ENCODE peak calls at places on chromosomes 7 and 10, in six cellular contexts. Y is sigmoid colon, H is heart left ventricle, L is GM23248, C is neuronal stem cell, G is hepatocyte. A is an unnamed sample. For H3K9me3, the result is how much of the 10 kb centered on the place peaks cover.

GRCh38 chr7:129066290-129067131 is 11.6 kb upstream of the TNPO3 start:
- DNase-seq in G (peak), L (peak), Y (no peak), H (no peak), C (no peak), A (no peak)

GRCh38 chr10:59971915-59972314 is 65.6 kb upstream of the CCDC6 start:
- DNase-seq in L (no peak), H (no peak), C (no peak), Y (no peak), G (peak), A (no peak)

GRCh38 chr10:96565774-96566173 is 21.0 kb downstream of the TM9SF3 start:
- DNase-seq in H (no peak), L (peak), Y (no peak), C (no peak), G (no peak), A (no peak)

GRCh38 chr7:76509931-76510877 is at the start of gene UPK3B:
- DNase-seq in L (peak), H (no peak), C (no peak), G (peak), Y (peak), A (no peak)

GRCh38 chr7:37665352-37666022 is 18.1 kb upstream of the GPR141 start:
- DNase-seq in Y (no peak), L (no peak), G (no peak), H (no peak), C (no peak), A (no peak)

GRCh38 chr10:58180633-58181032 is 87.1 kb downstream of the IPMK start:
- DNase-seq in L (peak), Y (no peak), C (no peak), G (no peak), H (no peak), A (no peak)

GRCh38 chr10:61835069-61835908 is 66.2 kb upstream of the ARID5B start:
- DNase-seq in C (no peak), G (peak), L (peak), Y (no peak), H (no peak), A (no peak)

GRCh38 chr10:5563237-5563961 is 38.6 kb downstream of the CALML3 start:
- DNase-seq in H (no peak), Y (peak), G (no peak), C (no peak), L (peak), A (no peak)

GRCh38 chr10:96721207-96721572 is 876 bp upstream of the PIK3AP1 start:
- DNase-seq in Y (no peak), L (no peak), H (no peak), C (no peak), G (no peak), A (no peak)

GRCh38 chr10:78905015-78905939 is 163.5 kb upstream of the ZMIZ1 start:
- DNase-seq in L (no peak), G (no peak), H (no peak), C (no peak), Y (no peak), A (no peak)

GRCh38 chr10:69567920-69568319 is 5.3 kb downstream of the NEUROG3 start:
- DNase-seq in C (peak), H (peak), L (peak), Y (no peak), G (peak), A (no peak)

GRCh38 chr7:117673839-117674238 is 194.0 kb downstream of the CFTR start:
- DNase-seq in G (peak), H (no peak), C (no peak), L (peak), Y (no peak), A (no peak)

GRCh38 chr10:49606981-49607535 is 3.1 kb upstream of the SLC18A3 start:
- DNase-seq in H (peak), C (peak), G (peak), Y (no peak), L (peak), A (peak)

GRCh38 chr7:34659676-34660075 is 1.7 kb downstream of the NPSR1 start:
- DNase-seq in H (no peak), L (no peak), Y (no peak), C (no peak), G (no peak), A (no peak)

GRCh38 chr7:128954830-128955797 is 17.4 kb downstream of the IRF5 start:
- DNase-seq in Y (no peak), L (peak), G (no peak), C (no peak), H (no peak), A (no peak)

GRCh38 chr10:47311193-47311899 is 10.9 kb upstream of the GDF2 start:
- DNase-seq in G (no peak), L (no peak), Y (no peak), C (no peak), H (no peak), A (peak)

GRCh38 chr7:131625817-131626372 is 69.5 kb upstream of the PODXL start:
- DNase-seq in H (peak), C (peak), G (peak), Y (no peak), L (peak), A (no peak)

GRCh38 chr10:14240253-14241189 is 90.2 kb downstream of the FRMD4A start:
- DNase-seq in G (no peak), L (peak), H (no peak), C (peak), Y (no peak), A (no peak)

GRCh38 chr7:128869138-128869943 is 6.7 kb downstream of the ATP6V1F start:
- DNase-seq in Y (peak), G (peak), L (peak), C (peak), H (peak), A (peak)

GRCh38 chr10:86693721-86694369 is 25.5 kb downstream of the LDB3 start:
- DNase-seq in C (no peak), Y (no peak), G (peak), H (no peak), L (peak), A (no peak)

DNA sequence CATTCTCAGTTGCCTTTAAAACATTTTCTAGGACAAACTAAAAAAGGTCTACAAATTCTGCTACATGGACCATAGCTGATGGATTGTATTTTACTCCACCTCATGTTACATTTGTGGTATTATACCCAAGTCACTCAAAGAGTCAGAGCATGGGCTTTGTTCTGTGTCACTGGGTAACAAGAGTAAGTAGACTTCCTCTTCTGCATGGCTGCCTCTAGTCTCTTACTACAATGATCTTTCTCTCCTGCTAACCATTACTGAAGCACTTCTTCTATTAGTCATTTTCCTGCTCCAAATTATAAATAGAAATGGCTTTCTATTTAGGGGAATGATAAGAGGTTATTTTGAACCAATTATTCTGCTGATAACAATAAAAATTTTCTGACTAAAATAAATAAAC is 727.4 kb upstream of the NRP1 start:
- DNase-seq in H (no peak), L (no peak), G (no peak), Y (no peak), C (no peak), A (no peak)
- H3K9me3 ChIP-seq in H (under half), L (under half), G (under half), Y (under half), C (under half), A (under half)

GRCh38 chr10:122587099-122587725 is 26.7 kb downstream of the DMBT1 start:
- DNase-seq in L (no peak), Y (no peak), G (no peak), C (no peak), H (no peak), A (no peak)
- H3K27ac ChIP-seq in L (no peak), Y (no peak), G (no peak), C (no peak), H (no peak), A (no peak)

DNA sequence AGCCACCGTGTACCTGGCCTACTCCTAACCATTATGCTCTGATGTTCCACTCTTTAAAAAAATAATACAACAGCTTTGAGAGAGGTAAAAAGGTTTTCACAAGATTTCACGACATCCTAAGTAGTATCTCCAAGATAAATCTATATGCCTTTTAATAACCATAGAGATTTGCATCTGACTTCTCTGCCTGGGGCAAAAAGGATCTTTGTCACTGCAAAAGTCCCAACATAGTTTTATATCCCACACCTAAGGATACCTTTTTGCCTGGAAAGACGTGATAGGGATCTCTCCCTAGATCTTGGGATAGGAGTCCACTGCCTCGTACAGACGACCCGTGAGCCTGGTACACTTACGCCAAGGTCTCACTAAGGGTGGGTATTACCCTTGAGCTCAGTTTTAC is 31.4 kb upstream of the SVIL start:
- DNase-seq in G (no peak), C (no peak), H (no peak), Y (no peak), L (no peak), A (no peak)
- H3K9me3 ChIP-seq in G (under half), C (under half), H (under half), Y (under half), L (under half), A (under half)

GRCh38 chr7:102262536-102262935 is 24.1 kb upstream of the SH2B2 start:
- DNase-seq in L (no peak), C (no peak), H (no peak), G (no peak), Y (no peak), A (no peak)
- H3K27ac ChIP-seq in L (no peak), C (no peak), H (no peak), G (no peak), Y (no peak), A (no peak)

GRCh38 chr7:43844257-43844656 is 25.1 kb downstream of the MRPS24 start:
- DNase-seq in G (no peak), L (peak), H (no peak), C (no peak), Y (no peak), A (no peak)
- H3K9me3 ChIP-seq in G (under half), L (under half), H (under half), C (under half), Y (under half), A (under half)

GRCh38 chr10:119761106-119761505 is 35.3 kb downstream of the INPP5F start:
- DNase-seq in C (no peak), H (no peak), G (peak), Y (no peak), L (peak), A (no peak)
- H3K27ac ChIP-seq in C (no peak), H (no peak), G (peak), Y (peak), L (peak), A (no peak)

A was measured in effector memory CD4-positive, alpha-beta T cell.